ENCODE peak calls at places on chromosomes 3 and 15, in seven cellular contexts. P is activated CD8-positive, alpha-beta memory T cell treated with anti-CD3 and anti-CD28 coated beads for 48 hours; K is iris pigment epithelial cell; E is kidney; Z is naive thymus-derived CD8-positive, alpha-beta T cell; T is Right ventricle myocardium superior; L is NCI-H524 treated with DMSO at 0.1 percent for 48 hours. Y is an unnamed sample.

GRCh38 chr3:119625451-119626153 is 27.9 kb downstream of the PLA1A start:
- DNase-seq in Z (no peak), P (no peak), E (no peak), T (no peak), L (no peak), K (no peak), Y (no peak)

GRCh38 chr15:36109943-36110658 is 469.3 kb upstream of the CDIN1 start:
- DNase-seq in K (peak), Z (no peak), T (no peak), P (no peak), E (no peak), L (no peak), Y (no peak)

GRCh38 chr3:22089284-22089683 is 338.3 kb upstream of the ZNF385D start:
- DNase-seq in L (no peak), T (no peak), K (peak), E (peak), Z (no peak), P (no peak), Y (no peak)

GRCh38 chr15:36671017-36671416 is 91.6 kb downstream of the CDIN1 start:
- DNase-seq in K (no peak), T (no peak), Z (no peak), L (no peak), P (no peak), E (no peak), Y (no peak)

GRCh38 chr15:51736646-51737537 is 563 bp downstream of the LYSMD2 start:
- DNase-seq in L (peak), P (no peak), T (peak), Z (peak), E (peak), K (no peak), Y (no peak)

GRCh38 chr15:39579487-39580116 is 1.3 kb upstream of the THBS1 start:
- DNase-seq in T (peak), L (no peak), P (no peak), K (peak), Z (no peak), E (peak), Y (peak)

GRCh38 chr15:29095746-29096145 is 173.9 kb downstream of the NSMCE3 start:
- DNase-seq in L (no peak), P (no peak), Z (no peak), E (peak), K (no peak), T (no peak), Y (no peak)

GRCh38 chr3:108234387-108234957 is 12.2 kb upstream of the IFT57 start:
- DNase-seq in E (no peak), K (no peak), P (no peak), T (no peak), Z (no peak), L (peak), Y (no peak)

GRCh38 chr3:109005443-109005842 is 51.8 kb upstream of the GUCA1C start:
- DNase-seq in T (no peak), P (no peak), Z (no peak), E (no peak), L (no peak), K (no peak), Y (no peak)

GRCh38 chr3:114499986-114500385 is 206.2 kb downstream of the TIGIT start:
- DNase-seq in P (no peak), T (no peak), L (no peak), K (peak), Z (no peak), E (no peak), Y (no peak)

GRCh38 chr15:81133782-81134461 is at the start of gene CFAP161:
- DNase-seq in K (peak), Z (peak), E (peak), P (no peak), T (peak), L (peak), Y (no peak)

GRCh38 chr15:52114656-52115055 is 2.1 kb upstream of the BCL2L10 start:
- DNase-seq in Z (no peak), T (no peak), E (no peak), L (no peak), P (no peak), K (no peak), Y (no peak)

GRCh38 chr15:66071160-66071559 is 182.4 kb downstream of the MEGF11 start:
- DNase-seq in P (no peak), Z (no peak), L (no peak), K (no peak), T (no peak), E (peak), Y (no peak)

GRCh38 chr3:135178566-135178965 is 383.5 kb downstream of the EPHB1 start:
- DNase-seq in T (no peak), K (no peak), Z (no peak), P (no peak), E (no peak), L (no peak), Y (no peak)

GRCh38 chr3:29408676-29409075 is 127.8 kb downstream of the RBMS3 start:
- DNase-seq in P (no peak), E (no peak), L (no peak), T (no peak), K (no peak), Z (no peak), Y (no peak)

GRCh38 chr15:101810905-101811304 is 1.1 kb upstream of the OR4F15 start:
- DNase-seq in E (no peak), P (no peak), K (no peak), Z (no peak), T (no peak), L (no peak), Y (no peak)

GRCh38 chr15:26873846-26874245 is 7.0 kb downstream of the GABRA5 start:
- DNase-seq in K (peak), Z (no peak), T (peak), L (no peak), P (no peak), E (no peak), Y (no peak)

GRCh38 chr3:55060921-55061555 is 133.2 kb upstream of the LRTM1 start:
- DNase-seq in P (no peak), L (no peak), Z (no peak), T (no peak), E (no peak), K (peak), Y (no peak)

GRCh38 chr3:126939347-126939735 is 43.6 kb upstream of the PLXNA1 start:
- DNase-seq in P (no peak), E (no peak), L (no peak), Z (no peak), T (no peak), K (no peak), Y (no peak)